ENCODE peak calls at places on chromosomes 13 and 19, in six cellular contexts. X is esophagus squamous epithelium, H is neural progenitor cell, V is GM23248, D is gastrocnemius medialis, K is endodermal cell. L is an unnamed sample. For H3K4me1 and H3K36me3, the result is how much of the 10 kb centered on the place peaks cover.

GRCh38 chr19:5749505-5749904 is 29.1 kb downstream of the CATSPERD start:
- DNase-seq in X (no peak), H (no peak), V (no peak), D (no peak), K (no peak), L (no peak)

GRCh38 chr19:52248256-52248655 is 21.1 kb upstream of the ZNF766 start:
- DNase-seq in X (no peak), H (peak), V (peak), D (peak), K (peak), L (peak)

GRCh38 chr13:99280166-99280565 is 22.0 kb upstream of the GPR18 start:
- DNase-seq in X (no peak), H (no peak), V (peak), D (no peak), K (no peak), L (peak)

GRCh38 chr13:111926501-111927180 is 140.3 kb upstream of the SOX1 start:
- DNase-seq in X (no peak), H (no peak), V (no peak), D (no peak), K (peak), L (no peak)

GRCh38 chr19:13463296-13463695 is 43.0 kb downstream of the CACNA1A start:
- DNase-seq in X (no peak), H (peak), V (peak), D (no peak), K (peak), L (no peak)

GRCh38 chr19:6473652-6474051 is 7.9 kb downstream of the DENND1C start:
- DNase-seq in X (no peak), H (no peak), V (no peak), D (no peak), K (peak), L (no peak)

GRCh38 chr19:35331551-35332214 is 2.7 kb downstream of the CD22 start:
- DNase-seq in X (no peak), H (no peak), V (no peak), D (no peak), K (no peak), L (no peak)

GRCh38 chr13:99085139-99085845 is 107.4 kb upstream of the DOCK9 start:
- DNase-seq in X (no peak), H (peak), V (peak), D (no peak), K (peak), L (peak)

GRCh38 chr19:49132974-49133609 is 13.7 kb downstream of the PPFIA3 start:
- DNase-seq in X (no peak), H (peak), V (no peak), D (no peak), K (peak), L (no peak)

GRCh38 chr13:110018009-110018408 is 231.6 kb upstream of the IRS2 start:
- DNase-seq in X (no peak), H (no peak), V (peak), D (no peak), K (no peak), L (no peak)

GRCh38 chr19:31586282-31586681 is 237.0 kb upstream of the TSHZ3 start:
- DNase-seq in X (no peak), H (no peak), V (peak), D (no peak), K (no peak), L (peak)

GRCh38 chr19:55647732-55648656 is at the start of gene CCDC106:
- DNase-seq in X (no peak), H (peak), V (peak), D (no peak), K (peak), L (peak)

GRCh38 chr19:15436826-15437110 is 13.0 kb downstream of the WIZ start:
- DNase-seq in X (no peak), H (no peak), V (no peak), D (no peak), K (no peak), L (no peak)

GRCh38 chr13:79776538-79776937 is 295.6 kb downstream of the NDFIP2 start:
- DNase-seq in X (no peak), H (no peak), V (peak), D (no peak), K (no peak), L (peak)

GRCh38 chr13:48094404-48094780 is 512 bp downstream of the MED4 start:
- DNase-seq in X (no peak), H (peak), V (peak), D (no peak), K (peak), L (peak)

GRCh38 chr19:18049390-18049789 is 37.3 kb downstream of the IL12RB1 start:
- DNase-seq in X (no peak), H (no peak), V (peak), D (peak), K (no peak), L (no peak)

GRCh38 chr13:26540319-26540718 is 17.2 kb upstream of the WASF3 start:
- DNase-seq in X (no peak), H (no peak), V (no peak), D (no peak), K (no peak), L (no peak)

GRCh38 chr19:35609881-35610353 is 2.6 kb upstream of the HAUS5 start:
- DNase-seq in X (no peak), H (no peak), V (no peak), D (no peak), K (no peak), L (no peak)

GRCh38 chr19:49528211-49528771 is 488 bp downstream of the RCN3 start:
- DNase-seq in X (no peak), H (no peak), V (peak), D (no peak), K (no peak), L (peak)

GRCh38 chr19:28242317-28242927 is 970.5 kb downstream of the UQCRFS1 start:
- DNase-seq in X (no peak), H (peak), V (peak), D (no peak), K (peak), L (no peak)

GRCh38 chr13:33352520-33352919 is 67.0 kb upstream of the STARD13 start:
- DNase-seq in X (no peak), H (no peak), V (no peak), D (peak), K (no peak), L (no peak)

GRCh38 chr19:39407644-39408391 is 1.2 kb downstream of the ZFP36 start:
- DNase-seq in X (no peak), H (peak), V (peak), D (peak), K (peak), L (peak)

GRCh38 chr13:113639661-113640262 is 18.2 kb downstream of the ATP4B start:
- DNase-seq in X (no peak), H (no peak), V (peak), D (no peak), K (peak), L (no peak)

GRCh38 chr13:64480206-64480605 is 2749.9 kb downstream of the PCDH9 start:
- DNase-seq in X (no peak), H (no peak), V (no peak), D (no peak), K (no peak), L (no peak)

GRCh38 chr13:95500136-95500718 is 52.3 kb upstream of the CLDN10 start:
- DNase-seq in X (no peak), H (no peak), V (no peak), D (no peak), K (no peak), L (no peak)

GRCh38 chr13:29999492-30000372 is 149.3 kb upstream of the UBL3 start:
- DNase-seq in X (no peak), H (no peak), V (no peak), D (no peak), K (no peak), L (no peak)

GRCh38 chr19:29928831-29929230 is 13.2 kb upstream of the URI1 start:
- DNase-seq in X (no peak), H (no peak), V (no peak), D (no peak), K (no peak), L (no peak)

GRCh38 chr19:5644051-5644450 is 21.2 kb downstream of the SAFB start:
- DNase-seq in X (no peak), H (no peak), V (peak), D (no peak), K (no peak), L (no peak)

GRCh38 chr13:67231481-67231940 is 1.4 kb upstream of the PCDH9 start:
- DNase-seq in X (no peak), H (peak), V (no peak), D (no peak), K (no peak), L (no peak)

GRCh38 chr13:27401210-27401609 is 23.2 kb upstream of the GTF3A start:
- DNase-seq in X (no peak), H (no peak), V (peak), D (no peak), K (no peak), L (no peak)

GRCh38 chr19:53272044-53272443 is 4.5 kb upstream of the VN1R4 start:
- DNase-seq in X (no peak), H (no peak), V (no peak), D (no peak), K (no peak), L (no peak)

GRCh38 chr19:8204961-8205360 is 4.2 kb upstream of the CERS4 start:
- DNase-seq in X (no peak), H (no peak), V (no peak), D (no peak), K (peak), L (no peak)

GRCh38 chr13:21511841-21512240 is 52.7 kb upstream of the ZDHHC20 start:
- DNase-seq in X (no peak), H (no peak), V (peak), D (no peak), K (no peak), L (no peak)

DNA sequence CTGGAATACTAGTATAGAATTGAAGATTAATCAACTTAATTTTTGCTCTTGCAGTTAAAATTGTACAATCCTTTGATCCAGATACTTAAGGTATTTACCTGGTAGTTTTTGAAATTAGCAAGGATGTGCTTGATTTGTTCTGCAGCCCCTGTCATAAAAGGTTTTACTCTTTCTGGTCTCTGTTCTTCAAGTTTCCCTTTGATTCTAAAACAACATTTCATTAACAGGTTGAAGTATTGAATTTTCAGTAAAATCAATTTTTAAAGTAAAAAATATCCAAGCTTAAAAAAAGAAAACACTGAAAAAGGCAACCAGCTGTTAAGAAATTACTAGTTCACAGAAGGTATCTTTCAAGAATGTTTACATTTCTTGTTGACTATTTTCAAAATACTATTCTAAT is 1.6 kb downstream of the TPT1 start:
- DNase-seq in X (no peak), H (no peak), V (no peak), D (no peak), K (no peak), L (no peak)
- H3K4me1 ChIP-seq in X (under half), H (under half), V (half or more), D (half or more), K (under half), L (under half)

DNA sequence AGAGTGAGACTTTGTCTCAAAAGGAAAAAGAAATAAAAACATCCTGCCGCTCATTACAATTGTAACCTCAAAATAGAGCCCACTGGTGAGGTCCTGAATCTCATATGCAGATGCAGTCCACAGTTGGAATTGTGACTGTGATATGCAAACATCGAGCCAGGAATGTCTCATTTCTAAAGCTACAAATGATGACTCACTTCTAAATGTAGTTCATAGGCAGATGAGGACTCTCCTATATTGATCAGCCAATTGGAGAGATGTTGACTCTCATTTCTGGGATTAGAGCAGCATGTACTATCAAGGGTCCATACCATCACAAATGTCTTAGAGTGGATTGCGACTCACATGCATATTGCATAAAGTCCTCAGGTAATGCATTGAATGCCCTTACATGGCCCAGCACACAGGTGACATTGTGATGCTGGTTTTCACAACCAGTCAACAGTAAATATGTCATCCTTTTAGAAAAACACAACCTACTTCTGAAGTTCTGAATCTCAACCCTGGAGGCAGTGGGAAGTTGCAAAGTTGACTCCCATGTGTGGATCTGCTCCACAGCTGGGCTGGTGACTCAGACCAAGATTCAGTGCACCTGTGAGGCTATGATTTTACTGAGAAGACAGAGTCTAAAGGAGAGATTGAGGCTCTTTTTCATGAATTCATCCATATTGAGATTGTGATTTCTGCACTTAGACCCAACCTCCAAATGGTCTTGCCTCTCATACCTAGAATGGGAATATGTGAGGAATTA is 16.9 kb upstream of the ZNF254 start:
- DNase-seq in X (no peak), H (no peak), V (no peak), D (no peak), K (no peak), L (no peak)
- H3K36me3 ChIP-seq in X (half or more), H (under half), V (under half), D (under half), K (half or more), L (under half)

DNA sequence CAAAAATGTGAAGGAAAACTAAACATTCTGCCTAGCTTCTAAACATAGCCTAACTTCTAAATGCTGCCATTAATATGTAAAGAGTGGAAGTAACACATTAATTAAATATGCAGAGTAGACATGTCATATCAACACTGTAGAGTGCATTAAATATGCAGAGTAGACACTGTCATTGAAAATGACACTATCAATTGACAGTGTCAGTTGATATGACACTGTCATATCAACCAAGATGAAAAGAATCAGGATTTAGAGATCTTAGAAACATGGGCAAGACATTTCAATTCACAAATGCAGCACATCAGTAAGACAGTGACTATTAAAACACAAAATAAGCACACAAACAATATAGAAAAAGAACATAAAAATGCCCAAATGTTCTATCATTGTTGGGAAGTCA is 25.3 kb downstream of the ESD start:
- DNase-seq in X (no peak), H (no peak), V (no peak), D (no peak), K (no peak), L (no peak)
- H3K27ac ChIP-seq in X (no peak), H (no peak), V (no peak), D (no peak), K (no peak), L (no peak)

DNA sequence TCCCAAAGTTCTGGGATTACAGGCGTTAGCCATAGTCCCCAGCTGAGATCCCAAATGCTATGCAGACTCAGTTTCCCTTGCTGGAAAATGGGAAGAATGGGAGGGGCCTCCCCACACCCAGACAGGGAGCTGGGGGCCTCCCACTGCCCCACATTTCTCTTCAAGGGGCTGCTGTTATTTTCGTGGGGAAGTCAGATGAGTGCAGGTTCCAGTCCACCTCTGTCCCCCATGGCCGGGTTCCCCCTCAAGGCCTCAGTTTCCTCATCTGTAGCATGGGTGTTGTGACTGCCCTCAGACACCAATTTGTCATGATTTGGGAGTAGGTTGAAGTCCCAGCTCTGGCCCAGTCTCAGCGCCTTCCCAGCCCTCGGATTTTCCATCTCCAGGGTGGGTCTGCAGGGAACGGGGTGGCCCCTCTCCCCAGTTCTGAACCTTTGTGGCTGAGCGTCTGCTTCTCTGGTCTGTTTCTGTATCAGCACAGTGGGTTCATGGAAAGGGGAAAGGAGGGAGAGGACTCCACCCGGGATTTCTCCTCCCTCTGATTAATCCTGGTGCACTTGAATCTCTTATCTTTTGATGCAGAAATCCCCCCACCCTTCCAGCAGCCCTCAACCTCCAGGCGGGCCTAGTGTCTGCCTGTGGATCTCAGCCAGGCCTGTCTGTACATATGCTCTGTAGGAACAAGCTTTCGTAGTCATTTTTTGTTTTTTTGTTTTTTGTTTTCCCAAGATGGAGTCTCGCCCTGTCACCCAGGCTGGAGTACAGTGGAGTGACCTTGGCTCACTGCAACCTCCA is 12.2 kb downstream of the NFIC start:
- DNase-seq in X (no peak), H (no peak), V (no peak), D (no peak), K (no peak), L (no peak)
- H3K4me1 ChIP-seq in X (under half), H (under half), V (under half), D (half or more), K (under half), L (under half)

DNA sequence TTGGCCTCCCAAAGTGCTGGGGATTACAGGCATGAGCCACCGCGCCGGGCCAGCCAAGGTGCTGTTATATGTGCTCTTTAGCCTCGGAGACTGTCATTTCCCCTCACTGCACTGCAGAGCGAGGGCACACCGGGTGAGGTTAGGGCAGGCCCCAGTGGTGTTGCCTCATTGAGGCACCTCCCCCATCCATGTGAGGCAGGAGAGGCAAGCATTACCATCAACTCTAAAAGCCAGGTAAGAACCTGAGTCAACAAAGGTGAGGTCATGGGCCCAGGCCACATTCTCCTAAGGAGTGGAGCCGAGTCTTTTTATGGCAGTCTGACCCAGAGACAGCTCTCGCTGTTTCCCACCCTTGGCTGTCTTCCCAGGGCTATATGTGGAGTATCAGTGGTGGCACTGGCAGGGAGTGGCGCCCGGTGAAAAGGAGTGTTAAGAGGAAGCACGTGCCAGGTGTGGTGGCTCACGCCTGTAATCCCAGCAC is 10.9 kb downstream of the B3GNT8 start:
- DNase-seq in X (no peak), H (no peak), V (no peak), D (no peak), K (no peak), L (no peak)
- H3K36me3 ChIP-seq in X (half or more), H (under half), V (under half), D (under half), K (under half), L (half or more)

DNA sequence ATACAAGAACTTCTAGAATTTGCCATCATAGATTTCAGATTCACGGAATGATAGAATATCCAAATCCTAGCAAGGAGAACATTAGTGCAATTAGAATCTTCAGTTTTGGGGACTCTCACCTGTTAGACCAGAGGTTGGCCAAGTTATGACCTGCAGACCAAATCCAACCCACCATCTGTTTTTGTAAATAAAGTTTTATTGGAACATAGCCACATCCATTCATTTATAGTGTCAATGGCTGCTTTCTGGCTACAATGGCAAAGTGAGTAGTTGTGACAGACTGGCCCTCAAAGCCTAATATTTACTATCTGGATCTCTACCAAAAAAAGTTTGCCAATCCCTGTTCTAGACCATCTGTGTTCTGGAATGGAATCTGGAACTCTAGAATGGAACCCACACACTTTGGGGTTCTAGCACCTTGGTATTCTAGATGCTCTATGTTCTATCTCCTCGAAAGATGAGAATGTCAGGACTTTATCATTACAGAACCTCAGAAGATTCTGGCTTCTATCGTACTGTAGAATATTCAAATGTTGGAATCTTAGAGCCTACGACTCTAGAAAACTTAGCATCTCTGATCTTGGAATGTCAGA is 2.5 kb downstream of the KPTN start:
- DNase-seq in X (no peak), H (no peak), V (no peak), D (no peak), K (no peak), L (no peak)
- H3K27ac ChIP-seq in X (no peak), H (no peak), V (no peak), D (no peak), K (no peak), L (no peak)

DNA sequence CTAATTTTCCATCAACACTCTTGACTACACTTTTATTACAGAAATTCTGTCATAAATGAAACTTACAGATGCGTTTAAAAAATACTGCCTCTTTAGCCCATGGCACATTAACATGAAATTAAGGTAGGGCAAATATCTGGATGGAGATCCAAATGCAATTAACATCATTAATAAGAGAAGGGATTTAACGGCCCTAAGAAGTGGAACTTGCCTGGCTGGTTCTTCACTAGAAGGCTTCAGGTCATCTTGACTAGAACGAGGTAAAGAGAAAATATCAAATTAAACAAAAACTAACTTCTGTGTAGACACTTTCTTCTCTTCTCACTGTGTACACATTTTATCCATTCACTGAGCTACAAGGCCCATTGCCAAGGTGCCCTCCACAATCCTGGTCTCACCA is 1093.4 kb downstream of the EFNB2 start:
- DNase-seq in X (no peak), H (no peak), V (no peak), D (no peak), K (no peak), L (no peak)
- H3K4me1 ChIP-seq in X (under half), H (under half), V (under half), D (under half), K (under half), L (under half)

GRCh38 chr19:11475861-11476260 is 5.0 kb downstream of the ELAVL3 start:
- DNase-seq in X (no peak), H (no peak), V (no peak), D (no peak), K (no peak), L (no peak)
- H3K36me3 ChIP-seq in X (under half), H (under half), V (under half), D (under half), K (under half), L (under half)

GRCh38 chr19:3083964-3084363 is 10.2 kb upstream of the GNA11 start:
- DNase-seq in X (no peak), H (no peak), V (no peak), D (no peak), K (no peak), L (no peak)
- H3K27ac ChIP-seq in X (no peak), H (no peak), V (no peak), D (no peak), K (no peak), L (no peak)

L was measured in mesenchymal stem cell.